ENCODE peak calls at places on chromosomes 11 and 22, in four cellular contexts. Z, N, O and L are unnamed samples.

GRCh38 chr11:107689317-107690202 is 22.3 kb downstream of the SLN start:
- DNase-seq in N (peak; percentile 57), Z (peak; percentile 78), O (peak; percentile 33), L (no peak)

GRCh38 chr11:100619484-100619883 is 67.6 kb upstream of the ARHGAP42 start:
- DNase-seq in Z (no peak), O (no peak), N (no peak), L (no peak)

GRCh38 chr22:20966883-20967696 is at the start of gene AIFM3:
- DNase-seq in Z (no peak), N (no peak), O (no peak), L (no peak)

GRCh38 chr11:57873196-57873911 is 111.8 kb downstream of the CTNND1 start:
- DNase-seq in O (no peak), N (no peak), Z (no peak), L (no peak)

GRCh38 chr11:5043385-5043784 is 2.9 kb upstream of the OR52J3 start:
- DNase-seq in N (no peak), O (no peak), Z (no peak), L (no peak)

GRCh38 chr11:38756537-38756936 is 2158.5 kb upstream of the RAG2 start:
- DNase-seq in Z (no peak), O (no peak), N (no peak), L (no peak)

GRCh38 chr22:49825436-49825835 is 2.2 kb downstream of the BRD1 start:
- DNase-seq in Z (no peak), O (no peak), N (peak; percentile 34), L (no peak)

GRCh38 chr11:62974848-62975522 is 9.8 kb downstream of the SLC22A6 start:
- DNase-seq in N (peak; percentile 6), O (peak; percentile 41), Z (peak; percentile 67), L (no peak)

GRCh38 chr11:9253086-9253485 is 12.1 kb downstream of the DENND5A start:
- DNase-seq in N (no peak), Z (no peak), O (no peak), L (no peak)

DNA sequence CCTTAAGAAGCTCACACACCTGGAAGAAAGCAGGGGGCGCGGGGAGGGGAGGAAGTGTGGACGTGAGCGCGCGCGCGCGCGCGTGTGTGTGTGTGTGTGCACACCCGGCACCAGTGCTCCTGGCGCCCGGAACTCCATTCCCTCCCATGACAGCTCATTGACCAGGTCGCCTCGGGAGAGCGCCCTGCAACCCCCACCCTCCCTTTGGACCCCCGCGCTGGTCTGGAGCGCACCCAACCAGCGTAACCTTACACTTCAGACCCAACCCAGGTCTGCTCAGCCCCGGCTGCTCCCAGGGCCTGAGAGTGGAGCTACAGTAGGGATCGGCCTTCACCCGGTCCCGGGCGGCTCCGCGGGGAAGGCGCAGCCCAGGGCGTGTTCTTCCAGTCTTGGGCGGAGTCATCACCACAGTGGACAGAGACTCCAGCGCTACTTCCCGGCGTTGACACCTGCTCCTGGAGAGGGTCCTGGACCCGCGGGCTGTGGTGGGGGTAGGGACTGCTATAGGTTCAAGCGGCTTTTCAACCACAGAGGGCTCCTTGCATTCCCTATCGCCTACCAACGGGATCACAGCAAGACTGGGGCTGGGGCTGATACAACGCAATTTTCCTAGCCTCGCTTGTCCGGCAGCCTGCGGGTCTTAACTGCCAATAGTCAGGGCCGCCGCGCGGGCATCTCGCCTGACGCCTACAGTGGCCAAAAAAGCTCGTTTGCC is 1.4 kb downstream of the GALNT18 start:
- DNase-seq in Z (peak; percentile 74), N (no peak), O (no peak), L (no peak)
- TF ChIP-seq GABPA in Z (no peak), N (no peak), O (no peak), L (no peak)

DNA sequence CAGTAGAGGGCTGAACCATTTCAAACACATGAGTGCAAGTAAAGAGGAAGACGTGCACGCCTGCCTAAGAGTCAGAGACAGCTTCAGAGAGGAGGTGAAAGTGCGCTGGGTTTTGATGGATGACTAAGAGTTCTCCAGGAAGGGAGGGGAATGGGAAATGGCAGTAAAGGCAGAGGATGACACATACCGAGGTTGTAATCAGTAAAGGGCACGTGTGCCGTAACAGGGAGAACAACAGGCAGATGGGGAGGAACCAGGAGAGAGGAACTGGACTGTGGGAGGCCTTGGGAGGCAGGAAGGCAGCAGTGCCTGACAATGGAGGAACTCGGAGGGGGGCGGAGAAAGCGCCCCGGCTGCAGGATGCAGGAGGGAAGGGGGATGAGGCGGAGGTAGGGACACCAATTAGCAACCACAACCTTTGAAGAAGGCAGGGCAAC is 67.6 kb downstream of the SCUBE1 start:
- DNase-seq in N (peak; percentile 41), O (peak; percentile 40), Z (peak; percentile 74), L (no peak)
- TF ChIP-seq CREB1 in N (no peak), O (no peak), Z (no peak), L (no peak)

GRCh38 chr22:31857247-31857646 is 87.1 kb upstream of the YWHAH start:
- DNase-seq in O (peak; percentile 36), N (no peak), Z (peak; percentile 76), L (no peak)

GRCh38 chr22:31853736-31854500 is 90.4 kb upstream of the YWHAH start:
- DNase-seq in O (no peak), N (no peak), Z (no peak), L (no peak)

GRCh38 chr22:31850135-31850534 is 94.2 kb upstream of the YWHAH start:
- DNase-seq in Z (no peak), N (no peak), O (no peak), L (no peak)

GRCh38 chr22:31852691-31853370 is 91.5 kb upstream of the YWHAH start:
- DNase-seq in Z (no peak), O (no peak), N (no peak), L (no peak)
- TF ChIP-seq GABPA in Z (no peak), O (no peak), N (no peak), L (no peak)

GRCh38 chr11:85029964-85030363 is 597.2 kb downstream of the DLG2 start:
- DNase-seq in Z (no peak), N (peak; percentile 1), O (no peak), L (no peak)
- TF ChIP-seq CREB1 in Z (no peak), N (no peak), O (no peak), L (no peak)

DNA sequence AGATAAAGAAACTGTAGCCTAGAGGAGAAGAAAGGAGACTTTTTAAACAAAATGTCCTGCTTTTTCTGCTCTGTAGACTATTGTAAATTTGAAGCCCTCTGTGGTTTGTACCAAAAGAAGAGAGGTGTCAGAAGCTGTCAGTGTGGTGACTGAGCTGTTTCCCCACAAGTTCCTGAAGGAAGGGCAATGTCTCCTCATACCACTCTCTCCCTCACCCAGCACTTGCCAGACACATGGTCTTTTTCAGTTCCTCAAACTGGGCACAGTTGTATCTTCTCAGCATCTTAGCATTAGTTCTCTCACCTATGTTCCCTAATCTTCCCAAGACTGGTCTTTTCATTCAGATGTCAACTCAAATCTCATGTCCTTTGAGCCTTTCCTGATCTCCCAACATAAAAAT is 4.3 kb downstream of the BCO2 start:
- DNase-seq in O (no peak), Z (no peak), N (no peak), L (peak; percentile 64)
- TF ChIP-seq GABPA in O (no peak), Z (no peak), N (no peak), L (no peak)

GRCh38 chr11:19848219-19848618 is 135.6 kb downstream of the NAV2 start:
- DNase-seq in N (no peak), Z (no peak), O (no peak), L (no peak)
- TF ChIP-seq CREB1 in N (no peak), Z (no peak), O (no peak), L (no peak)